ENCODE peak calls at places on chromosomes 2 and 18, in seven cellular contexts. D, T, J, H, X, C and W are unnamed samples.

GRCh38 chr18:45628979-45629958 is 14.0 kb downstream of the SLC14A2 start:
- DNase-seq in T (no peak), D (peak), J (no peak), X (peak), C (no peak), H (no peak), W (no peak)

GRCh38 chr2:43420310-43420903 is 175.4 kb downstream of the THADA start:
- DNase-seq in J (no peak), X (no peak), H (no peak), T (no peak), D (no peak), C (no peak), W (no peak)

GRCh38 chr2:75654012-75654411 is 7.4 kb downstream of the MRPL19 start:
- DNase-seq in D (peak), T (no peak), C (no peak), X (no peak), J (no peak), H (no peak), W (no peak)

GRCh38 chr18:49857708-49858107 is 44.4 kb upstream of the ACAA2 start:
- DNase-seq in C (no peak), T (no peak), D (peak), J (no peak), H (no peak), X (no peak), W (no peak)

GRCh38 chr2:234710587-234710986 is 213.7 kb upstream of the ARL4C start:
- DNase-seq in D (no peak), J (no peak), H (no peak), T (no peak), X (no peak), C (no peak), W (no peak)

GRCh38 chr2:217950401-217950871 is 52.4 kb downstream of the TNS1 start:
- DNase-seq in J (no peak), X (no peak), C (no peak), T (no peak), H (no peak), D (no peak), W (peak)

GRCh38 chr2:98445708-98446577 is 1.3 kb downstream of the INPP4A start:
- DNase-seq in D (peak), J (no peak), C (no peak), X (peak), H (no peak), T (no peak), W (no peak)

GRCh38 chr18:79382681-79383387 is 12.9 kb upstream of the NFATC1 start:
- DNase-seq in H (no peak), C (no peak), T (peak), X (no peak), J (no peak), D (no peak), W (peak)

GRCh38 chr2:20012282-20013060 is at the start of gene MATN3:
- DNase-seq in H (no peak), D (peak), X (peak), C (no peak), J (no peak), T (peak), W (peak)

GRCh38 chr2:185137700-185138099 is 539.4 kb downstream of the ZNF804A start:
- DNase-seq in D (no peak), J (no peak), C (no peak), H (no peak), X (no peak), T (no peak), W (no peak)

GRCh38 chr2:140990416-140990815 is 1140.4 kb downstream of the LRP1B start:
- DNase-seq in D (no peak), J (no peak), T (no peak), X (peak), C (no peak), H (peak), W (no peak)

GRCh38 chr2:233021771-233022170 is 8.7 kb upstream of the NGEF start:
- DNase-seq in T (no peak), X (peak), H (no peak), C (no peak), D (no peak), J (no peak), W (no peak)

GRCh38 chr18:3481696-3482210 is 31.8 kb downstream of the TGIF1 start:
- DNase-seq in J (peak), X (no peak), D (peak), T (no peak), H (peak), C (no peak), W (no peak)

GRCh38 chr2:240207661-240208060 is 67.2 kb upstream of the OTOS start:
- DNase-seq in J (no peak), T (no peak), H (no peak), D (no peak), C (no peak), X (no peak), W (peak)

GRCh38 chr2:234331566-234331965 is 165.3 kb downstream of the ARL4C start:
- DNase-seq in J (no peak), C (no peak), X (no peak), T (no peak), H (no peak), D (no peak), W (no peak)

GRCh38 chr18:74652392-74652988 is 54.8 kb downstream of the ZNF407 start:
- DNase-seq in J (peak), T (no peak), C (no peak), H (peak), D (peak), X (peak), W (no peak)

GRCh38 chr2:228180126-228181097 is 1.1 kb downstream of the SPHKAP start:
- DNase-seq in D (peak), H (peak), T (peak), X (no peak), C (no peak), J (no peak), W (no peak)

GRCh38 chr2:238496756-238497609 is 70.3 kb downstream of the ASB1 start:
- DNase-seq in T (no peak), D (no peak), H (no peak), X (no peak), C (no peak), J (no peak), W (no peak)

GRCh38 chr2:18124126-18124835 is 245.8 kb downstream of the KCNS3 start:
- DNase-seq in X (no peak), H (no peak), D (no peak), J (no peak), T (no peak), C (no peak), W (no peak)

GRCh38 chr2:119760237-119760807 is 600 bp downstream of the PTPN4 start:
- DNase-seq in C (no peak), X (no peak), H (peak), T (no peak), D (peak), J (no peak), W (peak)

GRCh38 chr2:171553858-171554257 is 31.6 kb downstream of the CYBRD1 start:
- DNase-seq in C (no peak), J (no peak), D (peak), T (no peak), H (peak), X (no peak), W (no peak)

GRCh38 chr2:158967731-158968395 is 577 bp upstream of the TANC1 start:
- DNase-seq in J (no peak), X (peak), D (peak), T (peak), H (peak), C (no peak), W (peak)

GRCh38 chr2:9248363-9248762 is 41.8 kb downstream of the ASAP2 start:
- DNase-seq in C (no peak), D (no peak), H (no peak), T (no peak), X (no peak), J (no peak), W (no peak)

GRCh38 chr2:159595410-159596046 is 20.8 kb downstream of the BAZ2B start:
- DNase-seq in C (no peak), J (no peak), T (no peak), D (no peak), H (peak), X (peak), W (no peak)

GRCh38 chr2:210540471-210541257 is 15.7 kb upstream of the CPS1 start:
- DNase-seq in D (no peak), X (no peak), T (no peak), J (no peak), H (no peak), C (no peak), W (no peak)

GRCh38 chr2:101981484-101981883 is 10.3 kb upstream of the IL1R2 start:
- DNase-seq in J (no peak), C (no peak), D (no peak), H (no peak), X (peak), T (no peak), W (no peak)

GRCh38 chr2:7060602-7061435 is 143.6 kb downstream of the RNF144A start:
- DNase-seq in H (no peak), X (no peak), C (no peak), T (no peak), J (no peak), D (no peak), W (peak)
- H3K27ac ChIP-seq in H (no peak), X (no peak), C (no peak), T (no peak), J (no peak), D (no peak), W (peak)

DNA sequence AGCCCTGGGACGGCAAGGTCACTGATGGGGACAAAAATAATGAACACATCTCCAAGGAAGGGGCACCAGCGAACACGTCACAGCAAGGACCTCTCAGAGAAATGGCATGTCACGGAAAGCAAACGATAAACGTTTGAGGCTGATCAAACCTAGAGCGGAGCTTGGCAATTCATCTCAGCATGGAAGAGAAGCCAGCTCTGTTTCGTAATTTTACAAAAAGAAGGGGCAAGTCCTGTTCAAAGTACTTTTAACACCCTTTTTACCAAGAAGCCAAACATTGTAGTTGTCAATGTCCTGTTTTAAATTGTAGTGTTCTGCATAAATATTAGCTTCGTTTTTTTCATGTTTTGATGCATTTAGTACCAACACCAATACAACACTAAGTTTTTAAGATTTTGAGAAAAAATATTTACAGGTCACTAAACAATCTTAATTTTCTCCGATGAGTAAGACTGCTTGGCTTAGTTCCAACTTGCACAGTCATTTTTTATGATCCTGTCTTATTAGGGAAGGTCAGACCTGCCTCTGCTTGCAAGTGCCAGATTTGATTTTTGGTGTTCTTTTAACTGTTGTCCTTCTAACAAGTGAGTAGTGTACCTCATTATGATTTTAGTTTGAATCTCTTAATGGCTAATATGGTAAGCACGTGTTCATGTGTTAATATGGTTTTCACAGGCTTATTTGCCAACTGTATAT is 818.5 kb upstream of the SALL3 start:
- DNase-seq in C (no peak), J (no peak), T (no peak), D (no peak), H (no peak), X (no peak), W (no peak)
- H3K27ac ChIP-seq in C (no peak), J (no peak), T (no peak), D (no peak), H (no peak), X (no peak), W (no peak)

DNA sequence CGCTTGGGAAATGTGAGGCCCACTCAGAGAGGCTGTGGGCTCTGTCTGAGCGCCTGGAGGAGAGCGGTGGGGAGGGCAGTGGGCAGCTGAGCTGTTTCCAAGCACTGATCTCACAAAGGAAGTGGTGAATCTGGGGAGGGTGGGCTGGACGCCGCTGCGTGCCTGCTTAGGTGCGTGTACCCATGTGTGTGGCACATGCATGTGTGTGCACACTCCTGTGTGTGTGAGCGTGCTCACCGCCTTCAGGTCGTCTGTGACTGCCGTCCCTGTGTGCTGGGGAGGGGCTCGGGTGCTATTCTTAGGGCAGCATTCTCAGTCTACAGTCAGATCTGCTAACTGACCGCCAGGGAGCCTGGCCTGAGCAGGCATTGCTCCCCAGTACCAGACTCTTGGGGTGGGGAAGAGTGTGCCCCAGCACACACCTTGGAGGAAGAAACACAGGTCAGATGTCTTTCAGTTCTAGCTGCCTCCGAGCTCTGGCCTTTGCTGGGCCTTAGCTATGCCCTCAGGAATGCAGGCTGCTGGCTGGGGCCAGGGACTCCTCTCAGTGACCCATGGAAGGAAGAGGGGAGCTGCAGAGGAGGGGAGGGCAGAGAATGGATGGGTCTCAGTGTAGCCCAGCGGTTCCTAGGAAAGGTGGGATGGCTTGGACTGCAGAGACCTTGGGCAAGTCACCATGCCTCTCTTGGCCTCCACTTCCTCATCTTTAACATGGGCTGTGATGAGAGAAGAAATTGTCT is 31.4 kb downstream of the KCNIP3 start:
- DNase-seq in J (no peak), C (no peak), H (no peak), X (peak), D (peak), T (peak), W (no peak)
- H3K27ac ChIP-seq in J (no peak), C (no peak), H (no peak), X (no peak), D (no peak), T (no peak), W (no peak)

GRCh38 chr2:231722721-231723307 is 14.5 kb downstream of the PTMA start:
- DNase-seq in J (no peak), X (no peak), H (no peak), C (no peak), D (no peak), T (no peak), W (peak)
- H3K27ac ChIP-seq in J (no peak), X (no peak), H (no peak), C (no peak), D (no peak), T (no peak), W (no peak)

GRCh38 chr2:33236457-33236856 is 240.0 kb upstream of the RASGRP3 start:
- DNase-seq in T (no peak), J (no peak), D (no peak), C (no peak), H (no peak), X (peak), W (no peak)

GRCh38 chr2:33240178-33240577 is 236.3 kb upstream of the RASGRP3 start:
- DNase-seq in T (no peak), J (no peak), D (peak), C (no peak), X (peak), H (no peak), W (no peak)

GRCh38 chr2:33241072-33241471 is 235.4 kb upstream of the RASGRP3 start:
- DNase-seq in H (no peak), J (no peak), D (no peak), C (no peak), T (no peak), X (no peak), W (no peak)

GRCh38 chr2:33241581-33241980 is 234.9 kb upstream of the RASGRP3 start:
- DNase-seq in C (no peak), X (peak), T (no peak), H (no peak), D (no peak), J (no peak), W (no peak)

GRCh38 chr2:33238111-33238510 is 238.3 kb upstream of the RASGRP3 start:
- DNase-seq in H (no peak), J (no peak), X (peak), D (no peak), C (no peak), T (no peak), W (no peak)
- H3K27ac ChIP-seq in H (no peak), J (no peak), X (no peak), D (no peak), C (no peak), T (no peak), W (peak)

GRCh38 chr18:31244737-31245432 is 73.1 kb upstream of the DSG1 start:
- DNase-seq in T (no peak), D (no peak), X (peak), J (no peak), H (no peak), C (no peak), W (no peak)
- H3K27ac ChIP-seq in T (peak), D (no peak), X (no peak), J (peak), H (no peak), C (no peak), W (no peak)

GRCh38 chr18:70329076-70329475 is 40.2 kb downstream of the SOCS6 start:
- DNase-seq in T (no peak), J (no peak), D (no peak), H (no peak), C (no peak), X (no peak), W (no peak)
- H3K27ac ChIP-seq in T (no peak), J (no peak), D (no peak), H (no peak), C (no peak), X (no peak), W (no peak)

DNA sequence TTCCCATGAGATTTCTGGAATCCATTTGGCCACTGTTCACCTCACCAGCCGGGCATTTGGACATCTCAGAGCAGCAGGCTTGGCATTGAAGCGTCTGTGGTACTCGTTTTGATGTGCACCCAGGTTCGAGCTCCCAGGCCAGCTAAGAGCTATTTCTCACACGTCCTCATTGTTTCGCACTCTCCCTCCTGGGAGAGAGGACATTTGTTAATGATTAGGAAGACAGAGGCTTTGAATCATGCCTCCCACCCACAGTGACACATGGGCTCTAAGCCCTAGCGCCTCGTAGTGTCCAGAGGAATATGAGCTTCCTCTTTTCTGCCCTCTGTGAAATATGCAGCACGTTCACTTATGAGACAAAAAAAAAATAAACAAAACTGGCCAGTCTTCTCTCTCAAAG is 361.8 kb downstream of the RND3 start:
- DNase-seq in T (no peak), D (peak), C (no peak), J (no peak), X (peak), H (no peak), W (no peak)
- H3K27ac ChIP-seq in T (no peak), D (no peak), C (no peak), J (no peak), X (no peak), H (no peak), W (no peak)

GRCh38 chr2:120797421-120798289 is 62.0 kb downstream of the GLI2 start:
- DNase-seq in D (no peak), H (no peak), J (no peak), X (no peak), T (no peak), C (no peak), W (peak)
- H3K27ac ChIP-seq in D (no peak), H (peak), J (no peak), X (no peak), T (no peak), C (no peak), W (peak)